ENCODE peak calls at places on chromosomes 1 and 21, in nine cellular contexts. G is upper lobe of right lung, O is BJ, N is SJSA1, B is suprapubic skin, A is WERI-Rb-1, T is NT2/D1, S is hepatocyte, P is mesendoderm. D is an unnamed sample.

GRCh38 chr1:59541891-59542290 is 245.0 kb downstream of the FGGY start:
- DNase-seq in S (no peak), N (no peak), B (no peak), P (no peak), G (no peak), A (peak; percentile 18), O (no peak), T (no peak), D (no peak)

GRCh38 chr21:37546949-37547614 is 180.5 kb downstream of the DYRK1A start:
- DNase-seq in T (no peak), A (peak; percentile 91), N (no peak), B (no peak), P (no peak), G (no peak), S (no peak), O (peak; percentile 19), D (no peak)

GRCh38 chr1:17502326-17502778 is 37.1 kb upstream of the ARHGEF10L start:
- DNase-seq in A (peak; percentile 91), T (peak; percentile 68), N (peak; percentile 80), O (peak; percentile 46), B (peak; percentile 93), G (peak; percentile 92), S (peak; percentile 92), P (peak; percentile 87), D (no peak)

GRCh38 chr1:173297798-173298391 is 90.8 kb upstream of the TNFSF4 start:
- DNase-seq in N (no peak), S (no peak), O (no peak), B (no peak), T (no peak), A (no peak), G (no peak), P (no peak), D (no peak)

GRCh38 chr1:64838486-64838885 is 93.6 kb downstream of the RAVER2 start:
- DNase-seq in O (no peak), P (no peak), T (no peak), G (no peak), B (peak; percentile 31), N (no peak), A (no peak), S (no peak), D (no peak)

GRCh38 chr1:9225411-9225785 is 9.2 kb upstream of the H6PD start:
- DNase-seq in T (no peak), A (no peak), B (no peak), S (no peak), O (no peak), G (no peak), N (no peak), P (no peak), D (no peak)

GRCh38 chr1:89547563-89548485 is 23.2 kb downstream of the LRRC8B start:
- DNase-seq in A (no peak), P (no peak), O (no peak), T (no peak), B (no peak), S (no peak), G (no peak), N (peak; percentile 48), D (no peak)

GRCh38 chr1:192609110-192610079 is 26.6 kb upstream of the RGS13 start:
- DNase-seq in T (no peak), G (peak; percentile 76), P (no peak), N (no peak), A (no peak), O (no peak), B (peak; percentile 79), S (no peak), D (peak; percentile 38)

GRCh38 chr1:206482611-206483010 is 12.3 kb downstream of the IKBKE start:
- DNase-seq in T (no peak), S (no peak), G (no peak), A (no peak), P (no peak), N (no peak), B (no peak), O (no peak), D (no peak)

GRCh38 chr1:31412732-31413404 is at the start of gene SERINC2:
- DNase-seq in B (no peak), S (peak; percentile 89), P (peak; percentile 42), G (peak; percentile 81), T (peak; percentile 23), N (no peak), A (no peak), O (no peak), D (peak; percentile 24)

GRCh38 chr1:17915511-17916205 is 160.5 kb downstream of the ACTL8 start:
- DNase-seq in P (peak; percentile 33), N (no peak), O (no peak), B (peak; percentile 34), T (no peak), S (no peak), G (no peak), A (no peak), D (no peak)

GRCh38 chr1:44359234-44359937 is 4.3 kb upstream of the ERI3 start:
- DNase-seq in G (no peak), S (no peak), B (no peak), P (no peak), T (no peak), O (no peak), N (no peak), A (no peak), D (no peak)

GRCh38 chr1:119647734-119648619 is at the start of gene ZNF697:
- DNase-seq in B (peak; percentile 98), G (peak; percentile 99), A (peak; percentile 94), O (peak; percentile 90), N (peak; percentile 98), S (peak; percentile 95), P (peak; percentile 98), T (peak; percentile 97), D (no peak)
- H3K27me3 ChIP-seq in B (no peaks in the 10 kb centered on the region), G (no peaks in the 10 kb centered on the region), A (peaks cover 6% of the 10 kb centered on the region), O (no peaks in the 10 kb centered on the region), N (no peaks in the 10 kb centered on the region), S (no peaks in the 10 kb centered on the region), P (no peaks in the 10 kb centered on the region), T (peaks cover 3% of the 10 kb centered on the region), D (peaks cover 58% of the 10 kb centered on the region)

GRCh38 chr1:156432109-156433018 is 63.4 kb downstream of the RHBG start:
- DNase-seq in P (peak; percentile 72), O (no peak), N (no peak), A (no peak), B (no peak), G (no peak), S (no peak), T (no peak), D (no peak)

GRCh38 chr1:156434976-156435550 is 65.5 kb downstream of the MEF2D start:
- DNase-seq in A (no peak), O (no peak), N (no peak), S (no peak), B (no peak), T (no peak), P (no peak), G (no peak), D (no peak)

GRCh38 chr1:156431366-156432108 is 62.5 kb downstream of the RHBG start:
- DNase-seq in G (no peak), P (no peak), B (no peak), T (no peak), O (no peak), N (no peak), S (no peak), A (no peak), D (no peak)

GRCh38 chr1:156433032-156433431 is 64.0 kb downstream of the RHBG start:
- DNase-seq in S (no peak), T (no peak), O (no peak), B (no peak), G (no peak), N (no peak), A (no peak), P (no peak), D (no peak)

DNA sequence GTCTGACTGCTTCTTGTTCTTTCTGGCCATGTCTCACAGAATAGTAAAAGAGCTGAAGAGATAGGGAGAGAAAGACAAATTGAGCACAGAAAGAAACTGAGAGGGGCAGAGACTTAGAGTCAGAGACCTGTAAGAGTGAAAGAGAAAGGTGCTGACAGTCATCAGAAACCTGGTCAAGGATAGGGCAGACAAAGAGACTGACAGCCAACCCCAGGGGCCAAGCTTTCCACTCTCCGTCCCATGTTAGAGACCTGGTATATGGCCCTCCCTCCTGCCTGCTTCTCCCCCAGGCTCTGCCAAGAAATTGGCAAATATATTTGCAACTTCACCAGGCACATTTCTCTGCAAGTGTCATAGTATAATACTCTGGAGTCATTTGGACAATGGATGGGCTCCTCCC is 64.6 kb downstream of the RHBG start:
- DNase-seq in O (no peak), P (no peak), G (no peak), T (no peak), S (no peak), B (no peak), N (no peak), A (no peak), D (no peak)
- H3K27me3 ChIP-seq in O (peaks cover 84% of the 10 kb centered on the region), P (peaks cover 38% of the 10 kb centered on the region), G (peaks cover 95% of the 10 kb centered on the region), T (peaks cover 99% of the 10 kb centered on the region), S (peaks cover 98% of the 10 kb centered on the region), B (peaks cover 100% of the 10 kb centered on the region), N (peaks cover 93% of the 10 kb centered on the region), A (peaks cover 97% of the 10 kb centered on the region), D (peaks cover 95% of the 10 kb centered on the region)

DNA sequence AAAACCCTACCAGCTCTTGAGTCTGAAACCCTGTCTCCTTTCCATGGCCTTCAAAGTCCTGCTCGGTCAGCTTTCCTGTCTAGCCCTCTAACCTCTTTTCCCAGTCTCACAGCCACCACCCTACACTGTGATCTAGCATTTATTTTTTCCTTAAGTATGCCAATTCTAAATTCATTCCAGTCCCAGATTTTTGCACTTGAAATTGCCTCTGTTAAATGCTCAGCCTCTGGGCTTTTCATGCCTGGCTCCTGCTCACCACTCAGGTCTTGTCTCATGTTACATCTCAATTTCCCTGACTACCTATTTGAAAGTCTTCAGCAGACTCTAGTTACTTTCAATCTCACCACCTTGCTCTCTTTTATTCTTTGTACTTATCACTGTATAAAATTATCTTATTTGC is 176.2 kb downstream of the ADGRL4 start:
- DNase-seq in G (no peak), N (no peak), P (no peak), S (no peak), O (no peak), B (no peak), A (no peak), T (no peak), D (no peak)
- H3K27me3 ChIP-seq in G (no peaks in the 10 kb centered on the region), N (no peaks in the 10 kb centered on the region), P (no peaks in the 10 kb centered on the region), S (no peaks in the 10 kb centered on the region), O (no peaks in the 10 kb centered on the region), B (no peaks in the 10 kb centered on the region), A (no peaks in the 10 kb centered on the region), T (no peaks in the 10 kb centered on the region), D (no peaks in the 10 kb centered on the region)

GRCh38 chr1:1426961-1427934 is 6.2 kb upstream of the ANKRD65 start:
- DNase-seq in N (peak; percentile 62), A (peak; percentile 84), B (no peak), T (no peak), G (peak; percentile 70), O (no peak), S (peak; percentile 67), P (peak; percentile 72), D (no peak)

GRCh38 chr1:1425753-1426495 is 4.8 kb upstream of the ANKRD65 start:
- DNase-seq in S (no peak), G (peak; percentile 69), P (peak; percentile 69), T (no peak), O (no peak), A (no peak), N (peak; percentile 43), B (no peak), D (no peak)

GRCh38 chr1:1426496-1426960 is 5.5 kb upstream of the ANKRD65 start:
- DNase-seq in P (no peak), O (no peak), B (no peak), G (no peak), T (no peak), S (no peak), A (no peak), N (no peak), D (no peak)

GRCh38 chr1:1424623-1425229 is 3.6 kb upstream of the ANKRD65 start:
- DNase-seq in B (no peak), T (no peak), P (no peak), O (no peak), N (no peak), G (no peak), A (no peak), S (no peak), D (no peak)

GRCh38 chr1:1425426-1425752 is 4.3 kb upstream of the ANKRD65 start:
- DNase-seq in P (no peak), B (no peak), A (no peak), N (no peak), T (no peak), S (no peak), O (no peak), G (no peak), D (no peak)
- H3K27me3 ChIP-seq in P (no peaks in the 10 kb centered on the region), B (peaks cover 14% of the 10 kb centered on the region), A (no peaks in the 10 kb centered on the region), N (no peaks in the 10 kb centered on the region), T (no peaks in the 10 kb centered on the region), S (no peaks in the 10 kb centered on the region), O (no peaks in the 10 kb centered on the region), G (no peaks in the 10 kb centered on the region), D (peaks cover 35% of the 10 kb centered on the region)